ENCODE peak calls at places on chromosomes 3 and 15, in six cellular contexts. One of them, this sample, is unnamed.

GRCh38 chr3:134406331-134407246 is 32.3 kb upstream of the AMOTL2 start:
- DNase-seq in HCT116: no peak
- DNase-seq in PC-3: no peak
- DNase-seq in endothelial cell of umbilical vein: peak
- DNase-seq in mesenchymal stem cell: peak
- DNase-seq in GM12878: no peak
- DNase-seq in this sample: peak

GRCh38 chr3:12905316-12906071 is 64.1 kb upstream of the RPL32 start:
- DNase-seq in endothelial cell of umbilical vein: no peak
- DNase-seq in HCT116: no peak
- DNase-seq in GM12878: no peak
- DNase-seq in mesenchymal stem cell: no peak
- DNase-seq in PC-3: no peak
- DNase-seq in this sample: no peak

GRCh38 chr15:84570164-84570692 is 30.6 kb upstream of the ZSCAN2 start:
- DNase-seq in PC-3: peak
- DNase-seq in mesenchymal stem cell: peak
- DNase-seq in HCT116: no peak
- DNase-seq in GM12878: no peak
- DNase-seq in endothelial cell of umbilical vein: no peak
- DNase-seq in this sample: peak

GRCh38 chr15:39261397-39261796 is 319.5 kb upstream of the THBS1 start:
- DNase-seq in HCT116: no peak
- DNase-seq in PC-3: no peak
- DNase-seq in mesenchymal stem cell: no peak
- DNase-seq in GM12878: no peak
- DNase-seq in endothelial cell of umbilical vein: peak
- DNase-seq in this sample: no peak

GRCh38 chr3:148042663-148043445 is 633.7 kb downstream of the ZIC1 start:
- DNase-seq in GM12878: no peak
- DNase-seq in endothelial cell of umbilical vein: peak
- DNase-seq in mesenchymal stem cell: no peak
- DNase-seq in PC-3: peak
- DNase-seq in HCT116: no peak
- DNase-seq in this sample: no peak

GRCh38 chr15:68626739-68627138 is 47.9 kb downstream of the CORO2B start:
- DNase-seq in PC-3: peak
- DNase-seq in HCT116: no peak
- DNase-seq in GM12878: no peak
- DNase-seq in mesenchymal stem cell: no peak
- DNase-seq in endothelial cell of umbilical vein: no peak
- DNase-seq in this sample: no peak

GRCh38 chr3:123113889-123114450 is 47.1 kb downstream of the PDIA5 start:
- DNase-seq in PC-3: no peak
- DNase-seq in GM12878: no peak
- DNase-seq in mesenchymal stem cell: peak
- DNase-seq in endothelial cell of umbilical vein: no peak
- DNase-seq in HCT116: no peak
- DNase-seq in this sample: no peak

GRCh38 chr3:53247619-53248018 is 8.2 kb downstream of the TKT start:
- DNase-seq in PC-3: no peak
- DNase-seq in GM12878: no peak
- DNase-seq in endothelial cell of umbilical vein: no peak
- DNase-seq in mesenchymal stem cell: no peak
- DNase-seq in HCT116: no peak
- DNase-seq in this sample: no peak

GRCh38 chr3:12489832-12490231 is 5.6 kb downstream of the TSEN2 start:
- DNase-seq in GM12878: no peak
- DNase-seq in mesenchymal stem cell: no peak
- DNase-seq in endothelial cell of umbilical vein: no peak
- DNase-seq in HCT116: no peak
- DNase-seq in PC-3: no peak
- DNase-seq in this sample: no peak

GRCh38 chr3:70880416-70880815 is 568.0 kb upstream of the MDFIC2 start:
- DNase-seq in GM12878: no peak
- DNase-seq in HCT116: no peak
- DNase-seq in mesenchymal stem cell: no peak
- DNase-seq in endothelial cell of umbilical vein: no peak
- DNase-seq in PC-3: no peak
- DNase-seq in this sample: no peak

GRCh38 chr3:166171695-166172094 is 334.5 kb upstream of the BCHE start:
- DNase-seq in mesenchymal stem cell: no peak
- DNase-seq in HCT116: no peak
- DNase-seq in GM12878: no peak
- DNase-seq in PC-3: no peak
- DNase-seq in endothelial cell of umbilical vein: no peak
- DNase-seq in this sample: no peak

GRCh38 chr3:9732080-9732752 is 681 bp downstream of the BRPF1 start:
- DNase-seq in mesenchymal stem cell: peak
- DNase-seq in HCT116: no peak
- DNase-seq in GM12878: no peak
- DNase-seq in endothelial cell of umbilical vein: peak
- DNase-seq in PC-3: no peak
- DNase-seq in this sample: peak

GRCh38 chr3:13455644-13456043 is 24.5 kb upstream of the HDAC11 start:
- DNase-seq in mesenchymal stem cell: no peak
- DNase-seq in PC-3: no peak
- DNase-seq in HCT116: no peak
- DNase-seq in GM12878: no peak
- DNase-seq in endothelial cell of umbilical vein: no peak
- DNase-seq in this sample: no peak

GRCh38 chr3:50591196-50591741 is 20.3 kb downstream of the CISH start:
- DNase-seq in GM12878: no peak
- DNase-seq in PC-3: no peak
- DNase-seq in endothelial cell of umbilical vein: no peak
- DNase-seq in mesenchymal stem cell: no peak
- DNase-seq in HCT116: no peak
- DNase-seq in this sample: no peak

GRCh38 chr15:75123395-75123794 is 78.3 kb upstream of the C15orf39 start:
- DNase-seq in PC-3: peak
- DNase-seq in endothelial cell of umbilical vein: no peak
- DNase-seq in mesenchymal stem cell: peak
- DNase-seq in HCT116: no peak
- DNase-seq in GM12878: no peak
- DNase-seq in this sample: no peak

GRCh38 chr15:92807971-92808571 is 92.1 kb upstream of the CHD2 start:
- DNase-seq in GM12878: no peak
- DNase-seq in endothelial cell of umbilical vein: peak
- DNase-seq in HCT116: no peak
- DNase-seq in PC-3: peak
- DNase-seq in mesenchymal stem cell: peak
- DNase-seq in this sample: no peak

GRCh38 chr15:74795961-74796625 is 14.2 kb downstream of the CSK start:
- DNase-seq in HCT116: no peak
- DNase-seq in endothelial cell of umbilical vein: no peak
- DNase-seq in PC-3: no peak
- DNase-seq in mesenchymal stem cell: no peak
- DNase-seq in GM12878: no peak
- DNase-seq in this sample: no peak

GRCh38 chr3:155026999-155027591 is 53.0 kb upstream of the MME start:
- DNase-seq in endothelial cell of umbilical vein: peak
- DNase-seq in GM12878: no peak
- DNase-seq in HCT116: no peak
- DNase-seq in mesenchymal stem cell: peak
- DNase-seq in PC-3: no peak
- DNase-seq in this sample: peak

GRCh38 chr3:64163755-64164148 is 61.5 kb downstream of the PRICKLE2 start:
- DNase-seq in PC-3: peak
- DNase-seq in GM12878: peak
- DNase-seq in endothelial cell of umbilical vein: no peak
- DNase-seq in mesenchymal stem cell: peak
- DNase-seq in HCT116: no peak
- DNase-seq in this sample: no peak

GRCh38 chr3:190972840-190973270 is 110.4 kb upstream of the GMNC start:
- DNase-seq in endothelial cell of umbilical vein: no peak
- DNase-seq in HCT116: no peak
- DNase-seq in mesenchymal stem cell: peak
- DNase-seq in GM12878: no peak
- DNase-seq in PC-3: peak
- DNase-seq in this sample: no peak

GRCh38 chr3:136938334-136938733 is 19.4 kb upstream of the IL20RB start:
- DNase-seq in GM12878: no peak
- DNase-seq in PC-3: peak
- DNase-seq in HCT116: no peak
- DNase-seq in endothelial cell of umbilical vein: no peak
- DNase-seq in mesenchymal stem cell: peak
- DNase-seq in this sample: no peak

GRCh38 chr3:195546130-195546560 is 3.0 kb upstream of the PPP1R2 start:
- DNase-seq in PC-3: peak
- DNase-seq in GM12878: no peak
- DNase-seq in mesenchymal stem cell: peak
- DNase-seq in HCT116: peak
- DNase-seq in endothelial cell of umbilical vein: peak
- DNase-seq in this sample: no peak

GRCh38 chr3:182508896-182509295 is 284.4 kb upstream of the ATP11B start:
- DNase-seq in endothelial cell of umbilical vein: no peak
- DNase-seq in mesenchymal stem cell: no peak
- DNase-seq in GM12878: no peak
- DNase-seq in HCT116: no peak
- DNase-seq in PC-3: no peak
- DNase-seq in this sample: peak

GRCh38 chr3:117610156-117610555 is 900.6 kb downstream of the TUSC7 start:
- DNase-seq in PC-3: no peak
- DNase-seq in mesenchymal stem cell: no peak
- DNase-seq in endothelial cell of umbilical vein: peak
- DNase-seq in GM12878: no peak
- DNase-seq in HCT116: no peak
- DNase-seq in this sample: no peak

GRCh38 chr3:4776980-4777581 is 202.2 kb upstream of the BHLHE40 start:
- DNase-seq in mesenchymal stem cell: peak
- DNase-seq in GM12878: peak
- DNase-seq in endothelial cell of umbilical vein: peak
- DNase-seq in HCT116: no peak
- DNase-seq in PC-3: peak
- DNase-seq in this sample: no peak

GRCh38 chr3:181292984-181293383 is 303.4 kb upstream of the DNAJC19 start:
- DNase-seq in PC-3: peak
- DNase-seq in endothelial cell of umbilical vein: peak
- DNase-seq in HCT116: no peak
- DNase-seq in GM12878: no peak
- DNase-seq in mesenchymal stem cell: peak
- DNase-seq in this sample: no peak

GRCh38 chr3:183581496-183582155 is 26.1 kb upstream of the KLHL6 start:
- DNase-seq in PC-3: no peak
- DNase-seq in HCT116: no peak
- DNase-seq in endothelial cell of umbilical vein: no peak
- DNase-seq in mesenchymal stem cell: no peak
- DNase-seq in GM12878: no peak
- DNase-seq in this sample: no peak

GRCh38 chr3:88113311-88114162 is 36.2 kb upstream of the C3orf38 start:
- DNase-seq in GM12878: peak
- DNase-seq in HCT116: peak
- DNase-seq in mesenchymal stem cell: peak
- DNase-seq in PC-3: peak
- DNase-seq in endothelial cell of umbilical vein: peak
- DNase-seq in this sample: peak

GRCh38 chr3:171878441-171879225 is 35.5 kb downstream of the TMEM212 start:
- DNase-seq in endothelial cell of umbilical vein: peak
- DNase-seq in HCT116: no peak
- DNase-seq in mesenchymal stem cell: peak
- DNase-seq in PC-3: no peak
- DNase-seq in GM12878: no peak
- DNase-seq in this sample: peak

DNA sequence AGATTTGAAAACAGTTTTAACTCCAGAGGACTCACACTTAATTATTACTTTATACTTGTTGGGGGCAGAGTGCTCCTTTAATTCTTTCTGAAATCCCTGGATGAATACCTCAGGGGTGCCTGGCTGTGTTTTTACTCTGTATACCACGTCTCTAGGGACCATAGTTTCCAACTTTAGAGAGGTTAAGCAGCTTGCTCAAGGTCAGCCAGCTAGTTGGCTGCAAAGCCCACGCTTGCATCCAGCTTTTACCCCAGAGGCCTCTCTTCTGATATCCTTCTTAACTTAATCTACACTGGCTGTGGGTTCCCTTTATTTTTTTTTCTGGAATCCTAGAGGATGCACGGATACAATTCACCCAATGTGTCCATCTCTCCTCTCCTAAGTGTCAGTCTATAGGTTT is 1.4 kb downstream of the PDZRN3 start:
- DNase-seq in HCT116: no peak
- DNase-seq in GM12878: no peak
- DNase-seq in mesenchymal stem cell: peak
- DNase-seq in endothelial cell of umbilical vein: no peak
- DNase-seq in PC-3: no peak
- DNase-seq in this sample: no peak
- H3K4me2 ChIP-seq in HCT116: no peak
- H3K4me2 ChIP-seq in GM12878: no peak
- H3K4me2 ChIP-seq in mesenchymal stem cell: peak
- H3K4me2 ChIP-seq in endothelial cell of umbilical vein: no peak
- H3K4me2 ChIP-seq in PC-3: no peak
- H3K4me2 ChIP-seq in this sample: peak

DNA sequence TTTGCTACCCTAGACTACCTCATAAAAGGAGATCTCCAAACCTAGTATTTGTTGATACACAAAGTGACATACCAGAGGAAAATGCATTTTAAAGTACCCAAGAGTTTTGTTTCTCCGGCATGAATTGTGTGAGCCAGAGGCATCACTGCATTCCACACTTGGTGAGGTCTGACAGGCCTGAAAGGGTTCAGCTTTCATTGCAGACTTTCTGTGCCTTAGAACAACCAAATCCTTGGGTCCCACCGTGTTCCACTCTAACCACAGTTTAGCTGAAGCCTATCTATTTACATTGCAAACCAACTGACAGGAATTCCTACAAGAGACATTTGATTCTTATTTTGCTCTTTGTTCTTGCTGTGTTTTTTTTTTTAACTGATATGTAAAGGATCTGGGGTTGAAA is 21.0 kb upstream of the EID1 start:
- DNase-seq in mesenchymal stem cell: peak
- DNase-seq in GM12878: no peak
- DNase-seq in endothelial cell of umbilical vein: no peak
- DNase-seq in PC-3: no peak
- DNase-seq in HCT116: no peak
- DNase-seq in this sample: peak
- H3K9ac ChIP-seq in mesenchymal stem cell: peak
- H3K9ac ChIP-seq in GM12878: no peak
- H3K9ac ChIP-seq in endothelial cell of umbilical vein: no peak
- H3K9ac ChIP-seq in PC-3: no peak
- H3K9ac ChIP-seq in HCT116: no peak
- H3K9ac ChIP-seq in this sample: no peak

DNA sequence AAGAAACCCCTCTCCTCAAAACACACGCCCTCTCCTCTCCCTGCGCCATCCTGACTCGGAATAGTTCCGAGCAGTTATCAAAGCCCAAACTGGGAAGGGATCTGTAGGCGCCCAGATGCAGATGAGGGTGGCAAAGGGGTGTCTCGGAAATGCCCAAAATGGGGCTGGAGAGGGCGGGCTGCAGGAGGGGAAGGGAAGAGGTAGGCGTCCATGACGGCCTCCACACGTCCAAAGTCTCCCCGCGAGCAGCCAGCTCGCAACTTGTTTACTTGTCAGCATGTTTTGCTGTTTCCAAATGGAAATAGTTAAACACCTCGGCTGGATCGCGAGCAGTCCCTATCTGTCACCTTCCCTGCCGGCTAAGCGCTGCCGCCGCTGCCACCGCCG is 1.4 kb downstream of the NTRK3 start:
- DNase-seq in PC-3: no peak
- DNase-seq in endothelial cell of umbilical vein: no peak
- DNase-seq in GM12878: no peak
- DNase-seq in HCT116: no peak
- DNase-seq in mesenchymal stem cell: no peak
- DNase-seq in this sample: no peak
- H3K4me2 ChIP-seq in PC-3: no peak
- H3K4me2 ChIP-seq in endothelial cell of umbilical vein: no peak
- H3K4me2 ChIP-seq in GM12878: no peak
- H3K4me2 ChIP-seq in HCT116: no peak
- H3K4me2 ChIP-seq in mesenchymal stem cell: peak
- H3K4me2 ChIP-seq in this sample: peak

GRCh38 chr15:29612096-29612495 is 210.2 kb downstream of the TJP1 start:
- DNase-seq in mesenchymal stem cell: peak
- DNase-seq in endothelial cell of umbilical vein: peak
- DNase-seq in HCT116: no peak
- DNase-seq in PC-3: no peak
- DNase-seq in GM12878: no peak
- DNase-seq in this sample: peak
- H3K9ac ChIP-seq in mesenchymal stem cell: peak
- H3K9ac ChIP-seq in endothelial cell of umbilical vein: no peak
- H3K9ac ChIP-seq in HCT116: no peak
- H3K9ac ChIP-seq in PC-3: no peak
- H3K9ac ChIP-seq in GM12878: no peak
- H3K9ac ChIP-seq in this sample: no peak